ENCODE peak calls at places on chromosomes 11 and 22, in six cellular contexts. E, R, C, O, N and S are unnamed samples.

GRCh38 chr11:128830290-128830813 is 36.7 kb downstream of the KCNJ1 start:
- DNase-seq in O (no peak), E (no peak), R (no peak), N (no peak), C (no peak), S (no peak)

GRCh38 chr22:49882519-49883293 is 29.1 kb downstream of the ZBED4 start:
- DNase-seq in N (no peak), C (no peak), E (no peak), O (peak; percentile 64), R (no peak), S (no peak)

GRCh38 chr11:78946945-78947914 is 372.6 kb upstream of the NARS2 start:
- DNase-seq in O (no peak), C (no peak), E (no peak), R (no peak), N (no peak), S (no peak)

GRCh38 chr11:3781423-3781822 is 15.9 kb downstream of the NUP98 start:
- DNase-seq in N (no peak), O (peak; percentile 55), C (no peak), E (no peak), R (no peak), S (peak; percentile 82)

GRCh38 chr22:39634530-39635399 is 64.2 kb downstream of the CACNA1I start:
- DNase-seq in N (no peak), C (no peak), E (no peak), R (peak; percentile 54), O (peak; percentile 92), S (peak; percentile 34)

GRCh38 chr11:108902027-108902469 is 237.2 kb downstream of the DDX10 start:
- DNase-seq in R (no peak), N (no peak), O (no peak), E (no peak), C (no peak), S (no peak)

GRCh38 chr11:23509023-23509422 is 648.7 kb upstream of the CCDC179 start:
- DNase-seq in O (peak; percentile 88), E (no peak), C (no peak), R (no peak), N (no peak), S (no peak)

GRCh38 chr22:38290347-38290746 is 17.5 kb upstream of the TMEM184B start:
- DNase-seq in O (no peak), C (no peak), N (no peak), E (no peak), R (no peak), S (peak; percentile 67)

GRCh38 chr11:66313321-66314185 is 3.3 kb downstream of the CD248 start:
- DNase-seq in O (peak; percentile 40), C (peak; percentile 51), E (peak; percentile 77), R (no peak), N (no peak), S (no peak)

GRCh38 chr11:41273908-41274307 is 185.5 kb downstream of the LRRC4C start:
- DNase-seq in E (no peak), R (peak; percentile 77), O (no peak), C (no peak), N (no peak), S (no peak)

GRCh38 chr11:2769779-2770555 is 70.2 kb upstream of the KCNQ1OT1 start:
- DNase-seq in N (peak; percentile 14), R (no peak), O (no peak), C (no peak), E (no peak), S (no peak)

GRCh38 chr22:41596776-41597634 is 7.4 kb upstream of the PMM1 start:
- DNase-seq in R (peak; percentile 59), E (peak; percentile 78), O (peak; percentile 37), N (peak; percentile 87), C (peak; percentile 29), S (peak; percentile 16)

GRCh38 chr11:45294499-45294898 is 8.4 kb upstream of the SYT13 start:
- DNase-seq in C (no peak), R (no peak), N (no peak), O (no peak), E (no peak), S (no peak)

GRCh38 chr11:112196519-112197087 is 21.3 kb downstream of the BCO2 start:
- DNase-seq in C (no peak), R (no peak), O (no peak), E (no peak), N (no peak), S (no peak)

GRCh38 chr11:94563176-94563847 is 3.9 kb upstream of the PIWIL4 start:
- DNase-seq in E (no peak), O (peak; percentile 77), N (no peak), C (no peak), R (peak; percentile 67), S (peak; percentile 47)
- H4K8ac ChIP-seq in E (no peak overlapping the region), O (no peak overlapping the region), N (no peak overlapping the region), C (no peak overlapping the region), R (no peak overlapping the region), S (no peak overlapping the region)

DNA sequence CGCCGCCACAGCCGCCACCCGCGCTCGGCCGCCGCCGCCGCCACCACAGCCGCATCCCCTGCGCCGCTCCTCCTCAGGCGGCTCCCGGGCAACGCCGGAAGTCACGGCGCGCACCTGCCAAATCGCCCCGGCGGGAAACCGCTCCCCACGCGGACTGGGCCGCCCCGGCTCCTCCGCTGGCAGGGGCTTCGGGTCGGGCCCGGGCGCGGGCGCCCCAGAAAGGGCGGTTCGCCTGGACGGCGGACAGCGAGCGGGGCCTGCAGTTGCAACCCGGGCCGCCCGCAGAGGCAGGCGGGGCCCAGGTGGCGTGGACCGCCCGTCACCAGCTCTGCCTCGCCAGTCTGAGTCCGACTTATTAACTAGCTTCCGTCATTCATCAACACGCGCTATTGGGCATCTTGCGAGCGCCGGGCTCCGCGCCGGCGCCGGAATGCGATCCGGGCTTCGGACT is at the start of gene HIRA:
- DNase-seq in N (peak; percentile 96), C (peak; percentile 86), E (peak; percentile 72), R (peak; percentile 86), O (peak; percentile 66), S (peak; percentile 71)
- H4K8ac ChIP-seq in N (peak within 1 kb of the TSS; percentile 98), C (no peak within 1 kb of the TSS), E (no peak within 1 kb of the TSS), R (no peak within 1 kb of the TSS), O (peak within 1 kb of the TSS; percentile 99), S (peak within 1 kb of the TSS; percentile 97)

DNA sequence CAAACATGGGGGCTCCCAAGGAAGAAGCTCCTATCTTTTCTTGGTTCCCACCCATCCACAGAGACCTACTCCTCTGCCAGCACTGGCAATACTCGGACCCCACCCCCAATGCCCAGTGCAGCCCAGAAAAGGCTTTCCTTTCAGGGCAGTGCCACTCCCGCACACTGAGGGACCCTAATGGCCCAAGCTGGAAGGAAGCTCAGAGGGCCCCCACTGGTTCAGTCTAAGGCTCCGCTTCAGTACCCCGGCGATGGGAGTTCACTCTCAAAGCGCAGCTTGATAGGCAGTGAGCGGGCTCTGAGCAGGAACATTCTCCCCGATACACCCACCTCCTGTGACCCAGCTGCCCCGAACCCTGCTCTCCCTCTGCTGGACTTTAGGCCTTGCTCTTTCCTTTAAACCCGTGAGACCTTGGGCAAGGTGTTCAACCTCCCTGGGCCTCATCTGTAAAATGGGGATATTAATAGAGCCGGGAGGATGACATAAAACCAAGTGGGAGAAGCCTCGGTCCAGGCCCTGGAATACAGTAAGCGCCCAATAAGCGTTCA is 48.4 kb downstream of the CHRDL2 start:
- DNase-seq in N (no peak), C (no peak), R (no peak), O (no peak), E (no peak), S (no peak)
- H4K8ac ChIP-seq in N (peak overlapping the region; percentile 81), C (no peak overlapping the region), R (no peak overlapping the region), O (no peak overlapping the region), E (no peak overlapping the region), S (no peak overlapping the region)

DNA sequence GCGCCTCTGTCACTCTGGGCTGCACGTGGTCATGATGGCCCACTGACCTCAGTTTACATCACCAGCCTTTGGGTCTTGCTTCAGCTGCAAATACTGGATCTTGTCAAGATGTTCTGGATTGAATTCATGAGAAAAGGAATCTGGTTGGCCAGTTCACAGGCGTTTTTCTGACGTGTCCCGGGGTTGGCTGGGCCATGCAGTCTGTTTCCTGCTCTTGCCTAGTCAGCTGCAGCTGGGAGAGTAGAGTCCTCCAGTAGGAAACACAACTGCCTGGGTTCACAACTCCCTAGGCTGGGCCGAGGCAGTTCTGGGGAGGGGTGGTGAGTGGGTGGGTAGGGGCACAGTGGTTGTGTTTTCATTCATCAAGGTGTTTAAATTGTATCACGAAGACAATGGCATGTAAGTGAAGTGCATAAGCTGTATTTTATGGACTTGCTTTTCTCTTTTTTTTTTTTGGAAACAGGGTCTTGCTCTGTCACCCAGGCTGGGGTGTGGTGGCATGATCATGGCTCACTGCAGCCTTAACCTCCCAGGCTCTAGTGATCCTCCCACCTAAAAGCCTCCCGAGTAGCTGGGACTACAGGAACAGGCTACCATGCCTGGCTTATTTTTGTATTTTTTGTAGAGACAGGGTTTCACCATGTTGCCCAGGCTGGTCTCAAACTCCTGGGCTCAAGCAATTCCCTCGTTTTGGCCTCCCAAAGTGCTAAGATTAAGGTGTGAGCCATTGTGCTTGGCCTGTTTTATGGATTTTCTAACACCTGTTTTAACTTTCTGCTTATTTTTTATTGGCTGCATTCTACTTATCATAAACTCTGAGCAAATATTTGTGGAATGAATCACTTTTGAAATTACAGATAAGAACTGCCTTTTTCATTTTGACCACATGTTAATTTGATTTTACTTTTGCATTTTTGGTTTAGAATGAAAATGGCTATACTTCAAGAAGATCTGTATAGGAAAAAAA is 54.0 kb upstream of the PITPNB start:
- DNase-seq in E (no peak), O (peak; percentile 50), R (no peak), N (no peak), C (no peak), S (no peak)
- H4K8ac ChIP-seq in E (no peak overlapping the region), O (no peak overlapping the region), R (no peak overlapping the region), N (no peak overlapping the region), C (no peak overlapping the region), S (no peak overlapping the region)

GRCh38 chr22:30398685-30399680 is 2.2 kb downstream of the SEC14L2 start:
- DNase-seq in C (no peak), O (no peak), R (no peak), N (no peak), E (no peak), S (no peak)

GRCh38 chr22:30399718-30400117 is 2.9 kb downstream of the SEC14L2 start:
- DNase-seq in E (no peak), R (no peak), C (no peak), N (no peak), O (no peak), S (no peak)

GRCh38 chr22:30400159-30400558 is 3.3 kb downstream of the SEC14L2 start:
- DNase-seq in C (no peak), R (no peak), O (no peak), E (no peak), N (no peak), S (peak; percentile 15)

GRCh38 chr22:30397656-30398635 is 1.1 kb downstream of the SEC14L2 start:
- DNase-seq in C (no peak), O (no peak), N (no peak), E (no peak), R (peak; percentile 72), S (no peak)

DNA sequence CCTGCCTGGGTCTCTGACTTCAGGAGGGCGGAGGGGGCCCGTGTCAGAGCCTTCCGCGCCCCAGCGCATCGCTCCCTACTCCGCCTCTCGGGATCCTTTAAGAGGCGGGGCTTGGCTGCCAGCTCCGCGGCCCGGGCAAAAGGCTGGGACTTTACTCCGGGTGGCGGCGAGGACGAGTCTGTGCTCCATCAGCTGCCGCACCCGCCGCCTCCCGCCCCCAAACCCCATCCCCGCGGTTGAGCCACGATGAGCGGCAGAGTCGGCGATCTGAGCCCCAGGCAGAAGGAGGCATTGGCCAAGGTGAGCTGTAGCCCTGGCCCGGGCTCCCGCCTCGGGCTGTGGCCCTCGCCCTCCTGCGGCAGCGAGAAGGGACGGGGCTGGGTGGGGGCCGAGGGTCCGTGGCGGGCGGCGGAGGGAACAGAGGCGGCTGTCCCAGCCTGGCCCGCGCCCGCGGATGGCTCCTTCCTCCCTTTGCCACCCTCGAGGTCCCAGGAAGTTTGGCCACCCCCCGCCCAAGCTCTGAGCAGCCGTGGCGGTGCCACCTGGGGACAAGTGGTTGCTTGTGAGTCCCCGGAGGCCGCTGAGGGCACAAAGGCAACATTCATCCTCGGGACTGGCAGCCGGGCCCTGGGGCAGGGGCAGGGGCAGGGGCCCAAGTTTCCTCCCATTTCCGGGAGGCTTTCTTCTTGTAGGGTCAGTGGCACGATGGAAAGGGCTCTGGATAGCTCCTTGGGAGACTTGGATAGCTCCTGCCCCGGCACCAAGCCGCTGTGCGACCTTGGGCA is at the start of gene SEC14L2:
- DNase-seq in N (peak; percentile 83), R (peak; percentile 45), E (peak; percentile 65), O (peak; percentile 26), C (no peak), S (no peak)
- H4K8ac ChIP-seq in N (no peak within 1 kb of the TSS), R (no peak within 1 kb of the TSS), E (no peak within 1 kb of the TSS), O (peak within 1 kb of the TSS; percentile 40), C (no peak within 1 kb of the TSS), S (no peak within 1 kb of the TSS)